ENCODE peak calls at places on chromosomes 6 and 20, in seven cellular contexts. One of them, this sample, is unnamed.

GRCh38 chr6:169725270-169726048 is 1.2 kb upstream of the PHF10 start:
- DNase-seq in naive B cell: no peak
- DNase-seq in skeletal muscle cell: peak
- DNase-seq in transverse colon: peak
- DNase-seq in renal cortical epithelial cell: peak
- DNase-seq in left cardiac atrium: peak
- DNase-seq in Daoy: peak
- DNase-seq in this sample: peak

GRCh38 chr20:23145281-23145700 is 59.2 kb upstream of the CD93 start:
- DNase-seq in naive B cell: no peak
- DNase-seq in skeletal muscle cell: no peak
- DNase-seq in transverse colon: peak
- DNase-seq in renal cortical epithelial cell: peak
- DNase-seq in left cardiac atrium: no peak
- DNase-seq in Daoy: peak
- DNase-seq in this sample: no peak

GRCh38 chr6:31125162-31125561 is 4.9 kb upstream of the CDSN start:
- DNase-seq in naive B cell: no peak
- DNase-seq in skeletal muscle cell: peak
- DNase-seq in transverse colon: no peak
- DNase-seq in renal cortical epithelial cell: peak
- DNase-seq in left cardiac atrium: peak
- DNase-seq in Daoy: peak
- DNase-seq in this sample: peak

GRCh38 chr6:70379473-70380013 is 33.8 kb upstream of the FAM135A start:
- DNase-seq in naive B cell: no peak
- DNase-seq in skeletal muscle cell: no peak
- DNase-seq in transverse colon: no peak
- DNase-seq in renal cortical epithelial cell: peak
- DNase-seq in left cardiac atrium: no peak
- DNase-seq in Daoy: no peak
- DNase-seq in this sample: no peak

GRCh38 chr6:41942045-41942851 is 640 bp upstream of the CCND3 start:
- DNase-seq in naive B cell: no peak
- DNase-seq in skeletal muscle cell: peak
- DNase-seq in transverse colon: no peak
- DNase-seq in renal cortical epithelial cell: peak
- DNase-seq in left cardiac atrium: no peak
- DNase-seq in Daoy: no peak
- DNase-seq in this sample: no peak

GRCh38 chr6:95266537-95267258 is 310.6 kb upstream of the MANEA start:
- DNase-seq in naive B cell: no peak
- DNase-seq in skeletal muscle cell: no peak
- DNase-seq in transverse colon: no peak
- DNase-seq in renal cortical epithelial cell: no peak
- DNase-seq in left cardiac atrium: no peak
- DNase-seq in Daoy: no peak
- DNase-seq in this sample: no peak

GRCh38 chr6:14727494-14728395 is 518.1 kb upstream of the JARID2 start:
- DNase-seq in naive B cell: no peak
- DNase-seq in skeletal muscle cell: no peak
- DNase-seq in transverse colon: no peak
- DNase-seq in renal cortical epithelial cell: no peak
- DNase-seq in left cardiac atrium: no peak
- DNase-seq in Daoy: no peak
- DNase-seq in this sample: peak

GRCh38 chr6:44099192-44099591 is 28.1 kb downstream of the MRPL14 start:
- DNase-seq in naive B cell: no peak
- DNase-seq in skeletal muscle cell: no peak
- DNase-seq in transverse colon: no peak
- DNase-seq in renal cortical epithelial cell: no peak
- DNase-seq in left cardiac atrium: no peak
- DNase-seq in Daoy: no peak
- DNase-seq in this sample: no peak

GRCh38 chr20:9161308-9161707 is 92.4 kb downstream of the PLCB4 start:
- DNase-seq in naive B cell: no peak
- DNase-seq in skeletal muscle cell: no peak
- DNase-seq in transverse colon: no peak
- DNase-seq in renal cortical epithelial cell: peak
- DNase-seq in left cardiac atrium: no peak
- DNase-seq in Daoy: no peak
- DNase-seq in this sample: no peak

GRCh38 chr6:146358341-146359046 is 185.1 kb upstream of the RAB32 start:
- DNase-seq in naive B cell: no peak
- DNase-seq in skeletal muscle cell: no peak
- DNase-seq in transverse colon: no peak
- DNase-seq in renal cortical epithelial cell: peak
- DNase-seq in left cardiac atrium: no peak
- DNase-seq in Daoy: peak
- DNase-seq in this sample: no peak

GRCh38 chr6:117549606-117550005 is 52.7 kb downstream of the GOPC start:
- DNase-seq in naive B cell: no peak
- DNase-seq in skeletal muscle cell: no peak
- DNase-seq in transverse colon: no peak
- DNase-seq in renal cortical epithelial cell: peak
- DNase-seq in left cardiac atrium: no peak
- DNase-seq in Daoy: no peak
- DNase-seq in this sample: no peak

GRCh38 chr6:87918461-87918941 is 129.1 kb upstream of the SPACA1 start:
- DNase-seq in naive B cell: peak
- DNase-seq in skeletal muscle cell: no peak
- DNase-seq in transverse colon: no peak
- DNase-seq in renal cortical epithelial cell: peak
- DNase-seq in left cardiac atrium: no peak
- DNase-seq in Daoy: no peak
- DNase-seq in this sample: no peak

GRCh38 chr6:84618836-84619235 is 145.6 kb downstream of the TBX18 start:
- DNase-seq in naive B cell: no peak
- DNase-seq in skeletal muscle cell: peak
- DNase-seq in transverse colon: no peak
- DNase-seq in renal cortical epithelial cell: peak
- DNase-seq in left cardiac atrium: no peak
- DNase-seq in Daoy: peak
- DNase-seq in this sample: no peak

GRCh38 chr6:55882731-55883595 is 7.6 kb upstream of the BMP5 start:
- DNase-seq in naive B cell: no peak
- DNase-seq in skeletal muscle cell: peak
- DNase-seq in transverse colon: no peak
- DNase-seq in renal cortical epithelial cell: peak
- DNase-seq in left cardiac atrium: no peak
- DNase-seq in Daoy: peak
- DNase-seq in this sample: no peak

GRCh38 chr20:32786059-32786760 is 24.0 kb downstream of the DNMT3B start:
- DNase-seq in naive B cell: no peak
- DNase-seq in skeletal muscle cell: no peak
- DNase-seq in transverse colon: no peak
- DNase-seq in renal cortical epithelial cell: no peak
- DNase-seq in left cardiac atrium: no peak
- DNase-seq in Daoy: no peak
- DNase-seq in this sample: no peak

GRCh38 chr6:157235600-157236039 is 87.7 kb downstream of the TMEM242 start:
- DNase-seq in naive B cell: peak
- DNase-seq in skeletal muscle cell: no peak
- DNase-seq in transverse colon: peak
- DNase-seq in renal cortical epithelial cell: no peak
- DNase-seq in left cardiac atrium: peak
- DNase-seq in Daoy: peak
- DNase-seq in this sample: no peak

GRCh38 chr6:68158256-68158655 is 476.8 kb upstream of the ADGRB3 start:
- DNase-seq in naive B cell: no peak
- DNase-seq in skeletal muscle cell: no peak
- DNase-seq in transverse colon: no peak
- DNase-seq in renal cortical epithelial cell: no peak
- DNase-seq in left cardiac atrium: no peak
- DNase-seq in Daoy: no peak
- DNase-seq in this sample: no peak

GRCh38 chr6:35079311-35080000 is 61.7 kb downstream of the TCP11 start:
- DNase-seq in naive B cell: no peak
- DNase-seq in skeletal muscle cell: no peak
- DNase-seq in transverse colon: no peak
- DNase-seq in renal cortical epithelial cell: no peak
- DNase-seq in left cardiac atrium: no peak
- DNase-seq in Daoy: no peak
- DNase-seq in this sample: no peak

GRCh38 chr6:56759521-56759920 is 116.8 kb upstream of the DST start:
- DNase-seq in naive B cell: no peak
- DNase-seq in skeletal muscle cell: no peak
- DNase-seq in transverse colon: no peak
- DNase-seq in renal cortical epithelial cell: no peak
- DNase-seq in left cardiac atrium: no peak
- DNase-seq in Daoy: no peak
- DNase-seq in this sample: no peak

This sample was measured in heart left ventricle.